ENCODE peak calls at places on chromosomes 4 and X, in ten cellular contexts. N is cardiac muscle cell; Q is tibial artery; R is BE2C; B is CD8-positive, alpha-beta T cell; L is DND-41; E is PC-3; D is Peyer's patch; O is OCI-LY7; G is heart right ventricle. K is an unnamed sample.

GRCh38 chr4:76485450-76485849 is 50.4 kb downstream of the SHROOM3 start:
- DNase-seq in G (no peak), E (peak; percentile 69), B (no peak), R (no peak), D (no peak), N (peak; percentile 10), O (no peak), Q (no peak), L (no peak), K (no peak)

GRCh38 chrX:51420610-51421009 is 75.8 kb downstream of the NUDT11 start:
- DNase-seq in G (peak; percentile 9), B (peak; percentile 11), N (peak; percentile 58), O (peak; percentile 73), L (peak; percentile 4), E (peak; percentile 59), R (peak; percentile 22), D (peak; percentile 20), Q (no peak), K (no peak)

GRCh38 chr4:32858971-32859370 is 2138.8 kb downstream of the PCDH7 start:
- DNase-seq in D (no peak), B (no peak), G (no peak), R (no peak), L (no peak), O (no peak), N (peak; percentile 61), Q (no peak), E (peak; percentile 83), K (no peak)

GRCh38 chrX:39730671-39731389 is 366.9 kb downstream of the BCOR start:
- DNase-seq in Q (peak; percentile 92), G (peak; percentile 67), N (peak; percentile 79), D (peak; percentile 38), B (peak; percentile 55), O (peak; percentile 65), L (peak; percentile 34), E (peak; percentile 74), R (peak; percentile 79), K (no peak)

GRCh38 chr4:104418313-104418712 is 76.4 kb downstream of the CXXC4 start:
- DNase-seq in B (no peak), R (no peak), E (peak; percentile 11), N (no peak), G (no peak), L (no peak), O (no peak), D (no peak), Q (no peak), K (no peak)

GRCh38 chr4:9936128-9936644 is 85.1 kb downstream of the SLC2A9 start:
- DNase-seq in D (no peak), G (no peak), L (no peak), B (no peak), Q (no peak), N (no peak), O (no peak), R (no peak), E (no peak), K (no peak)

GRCh38 chr4:87566276-87566675 is 37.1 kb upstream of the SPARCL1 start:
- DNase-seq in Q (no peak), R (no peak), B (no peak), O (no peak), L (no peak), G (no peak), D (no peak), E (peak; percentile 36), N (no peak), K (no peak)

GRCh38 chrX:72475952-72476668 is 96.5 kb downstream of the HDAC8 start:
- DNase-seq in L (no peak), O (no peak), G (no peak), E (no peak), N (no peak), Q (no peak), B (no peak), D (no peak), R (no peak), K (no peak)

GRCh38 chr4:86307432-86307831 is 52.4 kb downstream of the MAPK10 start:
- DNase-seq in G (no peak), R (no peak), D (no peak), O (no peak), L (no peak), N (peak; percentile 30), B (no peak), E (no peak), Q (no peak), K (no peak)

GRCh38 chr4:151665022-151665421 is 95.8 kb downstream of the GATB start:
- DNase-seq in B (no peak), R (no peak), O (no peak), D (no peak), L (no peak), Q (no peak), E (no peak), G (no peak), N (no peak), K (no peak)

DNA sequence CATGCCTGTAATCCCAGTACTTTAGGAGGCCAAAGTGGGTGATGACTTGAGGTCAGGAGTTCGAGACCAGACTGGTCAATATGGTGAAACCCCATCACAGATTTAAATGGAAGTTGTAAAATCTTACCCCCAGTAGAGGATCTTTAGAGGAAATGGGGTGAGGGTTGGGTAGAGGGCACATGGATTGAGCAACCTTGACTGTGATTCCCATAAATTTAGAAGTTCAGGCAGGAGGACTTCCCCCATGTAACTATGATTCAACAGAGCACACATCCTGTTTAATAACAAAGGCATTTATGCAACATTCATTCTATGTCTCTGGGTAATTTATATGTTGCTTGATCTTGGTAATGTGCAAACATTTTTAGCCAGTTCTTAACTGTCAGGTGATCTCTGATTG is 143.1 kb downstream of the RBM47 start:
- DNase-seq in N (peak; percentile 71), G (no peak), D (no peak), E (peak; percentile 73), O (no peak), R (no peak), B (no peak), Q (no peak), L (no peak), K (no peak)
- H3K4me1 ChIP-seq in N (no peaks in the 10 kb centered on the region), G (no peaks in the 10 kb centered on the region), D (no peaks in the 10 kb centered on the region), E (peaks cover 28% of the 10 kb centered on the region), O (peaks cover 4% of the 10 kb centered on the region), R (no peaks in the 10 kb centered on the region), B (no peaks in the 10 kb centered on the region), Q (no peaks in the 10 kb centered on the region), L (no peaks in the 10 kb centered on the region), K (no peaks in the 10 kb centered on the region)

DNA sequence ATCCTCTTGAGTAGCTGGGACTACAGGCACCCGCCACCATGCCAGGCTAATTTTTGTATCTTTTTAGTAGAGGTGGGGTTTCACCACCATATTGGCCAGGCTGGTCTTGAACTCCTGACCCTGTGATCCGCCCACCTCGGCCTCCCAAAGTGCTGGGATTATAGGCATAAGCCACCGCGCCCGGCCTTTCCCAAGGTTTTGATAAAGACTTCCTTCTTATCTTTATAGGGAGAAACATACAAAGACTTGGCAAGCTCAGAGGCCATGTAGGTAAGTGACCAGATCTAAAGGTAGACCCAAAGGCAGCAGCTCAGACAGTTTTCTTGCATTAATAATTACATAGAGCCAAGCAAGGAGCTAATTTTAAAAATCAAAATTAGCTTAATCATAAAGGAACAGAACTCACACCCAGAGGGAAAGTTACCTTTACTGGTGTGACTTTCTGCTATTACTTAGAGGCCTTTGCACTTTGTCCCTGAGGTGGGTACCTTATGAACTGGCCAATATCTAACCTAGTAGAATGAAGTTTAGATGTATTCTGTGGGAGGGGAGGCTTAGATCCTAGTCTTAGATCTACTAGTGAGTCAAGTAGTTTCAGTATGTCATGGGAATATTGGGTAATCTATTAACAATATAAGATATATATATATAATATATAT is 67.3 kb downstream of the HPGD start:
- DNase-seq in N (no peak), D (no peak), G (no peak), E (no peak), O (no peak), L (no peak), Q (no peak), R (no peak), B (no peak), K (no peak)
- H3K4me1 ChIP-seq in N (no peaks in the 10 kb centered on the region), D (no peaks in the 10 kb centered on the region), G (no peaks in the 10 kb centered on the region), E (peaks cover 2% of the 10 kb centered on the region), O (no peaks in the 10 kb centered on the region), L (no peaks in the 10 kb centered on the region), Q (peaks cover 44% of the 10 kb centered on the region), R (no peaks in the 10 kb centered on the region), B (no peaks in the 10 kb centered on the region), K (no peaks in the 10 kb centered on the region)

GRCh38 chrX:19627533-19627932 is 112.2 kb upstream of the MAP3K15 start:
- DNase-seq in Q (no peak), E (peak; percentile 62), D (no peak), G (no peak), O (no peak), R (no peak), B (no peak), N (no peak), L (no peak), K (peak; percentile 1)

GRCh38 chrX:19630228-19630627 is 114.9 kb upstream of the MAP3K15 start:
- DNase-seq in Q (no peak), L (no peak), G (no peak), N (no peak), R (no peak), B (no peak), O (peak; percentile 18), D (no peak), E (no peak), K (no peak)

GRCh38 chrX:19629541-19629940 is 114.2 kb upstream of the MAP3K15 start:
- DNase-seq in N (no peak), Q (no peak), R (no peak), L (no peak), D (no peak), G (no peak), E (no peak), B (no peak), O (no peak), K (no peak)

GRCh38 chrX:19628006-19628575 is 112.8 kb upstream of the MAP3K15 start:
- DNase-seq in D (no peak), G (no peak), O (no peak), L (no peak), R (no peak), N (no peak), E (no peak), B (no peak), Q (no peak), K (no peak)

GRCh38 chrX:19630776-19631707 is 115.7 kb upstream of the MAP3K15 start:
- DNase-seq in B (no peak), O (no peak), Q (no peak), R (no peak), E (no peak), G (no peak), D (no peak), N (no peak), L (no peak), K (no peak)
- H3K4me1 ChIP-seq in B (peaks cover 6% of the 10 kb centered on the region), O (peaks cover 24% of the 10 kb centered on the region), Q (peaks cover 22% of the 10 kb centered on the region), R (no peaks in the 10 kb centered on the region), E (peaks cover 25% of the 10 kb centered on the region), G (no peaks in the 10 kb centered on the region), D (no peaks in the 10 kb centered on the region), N (no peaks in the 10 kb centered on the region), L (no peaks in the 10 kb centered on the region), K (peaks cover 15% of the 10 kb centered on the region)

GRCh38 chrX:109889289-109890006 is 113.5 kb upstream of the TMEM164 start:
- DNase-seq in E (peak; percentile 25), N (peak; percentile 54), Q (no peak), O (peak; percentile 13), L (no peak), B (no peak), D (peak; percentile 27), G (no peak), R (no peak), K (no peak)

GRCh38 chrX:109886122-109886761 is 116.7 kb upstream of the TMEM164 start:
- DNase-seq in E (peak; percentile 62), R (peak; percentile 26), G (peak; percentile 9), B (peak; percentile 15), Q (no peak), D (no peak), L (peak; percentile 17), O (peak; percentile 35), N (peak; percentile 69), K (peak; percentile 0)

GRCh38 chrX:109890910-109891502 is 111.9 kb upstream of the TMEM164 start:
- DNase-seq in G (peak; percentile 45), D (peak; percentile 29), N (peak; percentile 74), L (peak; percentile 46), R (peak; percentile 59), O (peak; percentile 57), Q (peak; percentile 64), E (peak; percentile 74), B (peak; percentile 38), K (peak; percentile 20)

GRCh38 chrX:109890300-109890699 is 112.6 kb upstream of the TMEM164 start:
- DNase-seq in O (no peak), E (no peak), R (no peak), L (no peak), Q (no peak), G (no peak), B (no peak), N (no peak), D (no peak), K (no peak)
- H3K4me1 ChIP-seq in O (peaks cover 12% of the 10 kb centered on the region), E (no peaks in the 10 kb centered on the region), R (no peaks in the 10 kb centered on the region), L (no peaks in the 10 kb centered on the region), Q (no peaks in the 10 kb centered on the region), G (no peaks in the 10 kb centered on the region), B (no peaks in the 10 kb centered on the region), N (no peaks in the 10 kb centered on the region), D (no peaks in the 10 kb centered on the region), K (no peaks in the 10 kb centered on the region)